ENCODE peak calls at places on chromosomes 3 and 15, in four cellular contexts. P is K562, D is HepG2, C is GM12878. B is an unnamed sample.

GRCh38 chr3:120143676-120144075 is 49.4 kb upstream of the GSK3B start:
- DNase-seq in P (no peak), D (no peak), C (no peak), B (no peak)

GRCh38 chr3:149000207-149000745 is 8.9 kb downstream of the GYG1 start:
- DNase-seq in P (no peak), D (no peak), C (no peak), B (no peak)

GRCh38 chr15:41417418-41417811 is 520 bp downstream of the RTF1 start:
- DNase-seq in P (peak), D (no peak), C (no peak), B (no peak)

GRCh38 chr3:149336925-149337324 is 3.5 kb upstream of the TM4SF18 start:
- DNase-seq in P (no peak), D (no peak), C (no peak), B (no peak)

GRCh38 chr3:149227591-149228268 is 6.1 kb upstream of the CP start:
- DNase-seq in P (no peak), D (no peak), C (no peak), B (no peak)

GRCh38 chr15:25481208-25481862 is 42.5 kb upstream of the UBE3A start:
- DNase-seq in P (no peak), D (no peak), C (no peak), B (no peak)

GRCh38 chr3:178036745-178037144 is 499.5 kb upstream of the KCNMB2 start:
- DNase-seq in P (no peak), D (no peak), C (no peak), B (no peak)

GRCh38 chr15:52171807-52172206 is 19.4 kb downstream of the GNB5 start:
- DNase-seq in P (no peak), D (no peak), C (no peak), B (no peak)

GRCh38 chr3:176663819-176664218 is 533.5 kb downstream of the TBL1XR1 start:
- DNase-seq in P (peak), D (peak), C (no peak), B (peak)

GRCh38 chr15:45604321-45604720 is 17.1 kb downstream of the BLOC1S6 start:
- DNase-seq in P (no peak), D (no peak), C (no peak), B (no peak)

GRCh38 chr15:77335298-77335697 is 84.6 kb downstream of the PEAK1 start:
- DNase-seq in P (peak), D (no peak), C (no peak), B (peak)

GRCh38 chr3:4814904-4815574 is 164.2 kb upstream of the BHLHE40 start:
- DNase-seq in P (peak), D (no peak), C (no peak), B (no peak)

GRCh38 chr15:66966256-66966655 is 99.1 kb upstream of the SMAD3 start:
- DNase-seq in P (peak), D (no peak), C (no peak), B (no peak)

GRCh38 chr3:122824465-122825379 is 29.9 kb downstream of the SLC49A4 start:
- DNase-seq in P (no peak), D (no peak), C (no peak), B (no peak)

GRCh38 chr3:17195856-17196604 is 311.3 kb downstream of the PLCL2 start:
- DNase-seq in P (no peak), D (no peak), C (peak), B (no peak)

GRCh38 chr3:143471705-143472104 is 352.1 kb downstream of the CHST2 start:
- DNase-seq in P (no peak), D (no peak), C (no peak), B (no peak)

GRCh38 chr3:120496278-120496975 is 45.6 kb upstream of the FSTL1 start:
- DNase-seq in P (no peak), D (no peak), C (no peak), B (peak)

GRCh38 chr15:63136742-63137141 is 15.1 kb downstream of the LACTB start:
- DNase-seq in P (no peak), D (no peak), C (no peak), B (peak)

GRCh38 chr15:41561777-41562145 is 2.7 kb downstream of the TYRO3 start:
- DNase-seq in P (peak), D (no peak), C (no peak), B (peak)

GRCh38 chr3:76245622-76246021 is 460.3 kb upstream of the ZNF717 start:
- DNase-seq in P (no peak), D (no peak), C (no peak), B (no peak)

GRCh38 chr3:178255315-178255714 is 280.9 kb upstream of the KCNMB2 start:
- DNase-seq in P (no peak), D (no peak), C (no peak), B (peak)

GRCh38 chr3:12175844-12176453 is 17.2 kb upstream of the TIMP4 start:
- DNase-seq in P (peak), D (peak), C (no peak), B (peak)

GRCh38 chr3:15982667-15983145 is 184.9 kb upstream of the ANKRD28 start:
- DNase-seq in P (no peak), D (no peak), C (no peak), B (no peak)

GRCh38 chr15:42138968-42139386 is 17.5 kb downstream of the PLA2G4F start:
- DNase-seq in P (no peak), D (peak), C (no peak), B (no peak)

GRCh38 chr15:44035781-44036699 is 159.0 kb downstream of the FRMD5 start:
- DNase-seq in P (no peak), D (no peak), C (no peak), B (peak)

GRCh38 chr3:53083496-53083895 is 37.6 kb upstream of the SFMBT1 start:
- DNase-seq in P (peak), D (no peak), C (no peak), B (no peak)

GRCh38 chr15:78540955-78541743 is 905 bp downstream of the PSMA4 start:
- DNase-seq in P (peak), D (no peak), C (no peak), B (no peak)

GRCh38 chr3:195895078-195895899 is 13.1 kb downstream of the TNK2 start:
- DNase-seq in P (peak), D (peak), C (no peak), B (peak)

GRCh38 chr3:66401578-66402382 is 99.0 kb downstream of the LRIG1 start:
- DNase-seq in P (no peak), D (no peak), C (no peak), B (no peak)

GRCh38 chr3:20561166-20561565 is 375.2 kb upstream of the SGO1 start:
- DNase-seq in P (no peak), D (no peak), C (no peak), B (no peak)

GRCh38 chr3:194983620-194984019 is 287.3 kb downstream of the XXYLT1 start:
- DNase-seq in P (no peak), D (no peak), C (no peak), B (no peak)

GRCh38 chr3:137511655-137512054 is 252.5 kb upstream of the SOX14 start:
- DNase-seq in P (no peak), D (no peak), C (no peak), B (no peak)

GRCh38 chr15:57019496-57020160 is 101.2 kb downstream of the TCF12 start:
- DNase-seq in P (peak), D (no peak), C (no peak), B (no peak)

GRCh38 chr3:198032445-198032936 is 72.5 kb downstream of the LMLN start:
- DNase-seq in P (peak), D (no peak), C (no peak), B (peak)

GRCh38 chr3:15055019-15055557 is 10.0 kb downstream of the MRPS25 start:
- DNase-seq in P (peak), D (no peak), C (peak), B (no peak)

GRCh38 chr3:113597611-113598382 is 65.4 kb downstream of the SIDT1 start:
- DNase-seq in P (no peak), D (no peak), C (no peak), B (no peak)

GRCh38 chr15:31953573-31953972 is 76.7 kb upstream of the CHRNA7 start:
- DNase-seq in P (no peak), D (no peak), C (no peak), B (no peak)
- TF ChIP-seq MYC in P (no peak), D (no peak), C (no peak), B (no peak)

DNA sequence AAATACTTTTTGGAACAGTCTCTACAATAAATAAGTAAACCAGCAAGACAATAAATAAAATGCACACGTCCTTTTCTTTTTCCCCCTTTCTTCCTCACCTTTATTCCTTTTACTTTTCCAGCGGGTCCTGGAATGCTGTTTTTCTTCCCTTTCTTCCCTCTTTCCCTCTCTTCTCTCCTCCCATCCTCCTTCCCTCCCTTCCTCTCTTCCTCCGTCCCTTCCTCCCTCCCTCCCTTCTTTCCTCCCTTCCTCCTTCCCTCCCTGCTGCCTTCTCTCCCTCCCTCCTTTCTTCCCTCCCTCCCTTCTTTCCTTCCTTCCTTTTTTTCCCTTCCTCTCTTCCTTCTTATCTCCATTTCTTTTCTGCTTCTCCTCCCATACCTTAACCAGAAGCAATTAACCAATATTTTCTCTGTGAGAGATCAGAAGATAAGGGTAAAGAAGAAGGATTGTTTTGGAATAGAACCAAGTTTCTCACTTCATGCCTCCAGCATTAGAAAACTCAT is 3.3 kb upstream of the IL17RE start:
- DNase-seq in P (no peak), D (no peak), C (no peak), B (no peak)
- H3K9ac ChIP-seq in P (no peak), D (peak), C (no peak), B (no peak)

GRCh38 chr15:88873786-88874185 is 21.6 kb downstream of the HAPLN3 start:
- DNase-seq in P (no peak), D (no peak), C (no peak), B (no peak)
- TF ChIP-seq POLR2AphosphoS5 in P (no peak), D (no peak), C (no peak), B (no peak)

GRCh38 chr15:48087844-48088243 is 32.9 kb upstream of the SLC24A5 start:
- DNase-seq in P (no peak), D (no peak), C (no peak), B (no peak)

GRCh38 chr15:48086162-48086561 is 34.6 kb upstream of the SLC24A5 start:
- DNase-seq in P (no peak), D (no peak), C (no peak), B (no peak)

GRCh38 chr15:48089664-48090063 is 31.1 kb upstream of the SLC24A5 start:
- DNase-seq in P (no peak), D (no peak), C (no peak), B (no peak)

GRCh38 chr15:48086582-48086981 is 34.2 kb upstream of the SLC24A5 start:
- DNase-seq in P (no peak), D (no peak), C (no peak), B (no peak)

GRCh38 chr15:48084759-48085420 is 35.9 kb upstream of the SLC24A5 start:
- DNase-seq in P (peak), D (peak), C (no peak), B (peak)
- TF ChIP-seq MYC in P (no peak), D (no peak), C (no peak), B (no peak)

GRCh38 chr3:172537521-172538158 is 14.4 kb upstream of the TNFSF10 start:
- DNase-seq in P (no peak), D (no peak), C (no peak), B (no peak)

GRCh38 chr3:172539273-172539672 is 16.0 kb upstream of the TNFSF10 start:
- DNase-seq in P (no peak), D (no peak), C (no peak), B (no peak)

GRCh38 chr3:172536505-172536904 is 13.3 kb upstream of the TNFSF10 start:
- DNase-seq in P (no peak), D (no peak), C (no peak), B (no peak)

GRCh38 chr3:172538368-172539264 is 15.4 kb upstream of the TNFSF10 start:
- DNase-seq in P (no peak), D (no peak), C (no peak), B (peak)

DNA sequence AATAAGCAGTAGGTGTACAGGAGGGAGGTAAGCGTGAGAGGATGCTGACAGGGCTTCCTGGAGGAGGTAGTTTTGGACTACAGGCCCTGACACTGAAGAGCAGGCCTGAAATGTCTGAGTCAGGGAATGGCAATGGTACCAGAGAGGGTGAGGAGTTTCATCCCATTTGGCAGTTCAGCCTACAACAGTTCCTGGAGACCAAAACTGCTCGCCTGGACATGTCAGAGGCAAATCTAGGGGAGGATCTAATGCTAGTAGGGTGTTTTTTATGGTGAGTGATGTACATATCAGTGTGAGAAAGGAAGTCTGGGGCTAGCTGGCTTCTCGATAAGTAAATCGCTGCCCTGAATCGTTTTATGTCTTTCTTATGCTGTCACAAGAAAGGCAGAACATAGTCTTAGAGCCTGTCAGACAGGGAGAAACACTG is 13.8 kb upstream of the TNFSF10 start:
- DNase-seq in P (no peak), D (no peak), C (no peak), B (peak)
- H3K9ac ChIP-seq in P (no peak), D (no peak), C (no peak), B (no peak)

GRCh38 chr15:74826911-74827310 is 484 bp downstream of the CPLX3 start:
- DNase-seq in P (no peak), D (no peak), C (no peak), B (no peak)
- TF ChIP-seq POLR2AphosphoS5 in P (no peak), D (no peak), C (no peak), B (no peak)

DNA sequence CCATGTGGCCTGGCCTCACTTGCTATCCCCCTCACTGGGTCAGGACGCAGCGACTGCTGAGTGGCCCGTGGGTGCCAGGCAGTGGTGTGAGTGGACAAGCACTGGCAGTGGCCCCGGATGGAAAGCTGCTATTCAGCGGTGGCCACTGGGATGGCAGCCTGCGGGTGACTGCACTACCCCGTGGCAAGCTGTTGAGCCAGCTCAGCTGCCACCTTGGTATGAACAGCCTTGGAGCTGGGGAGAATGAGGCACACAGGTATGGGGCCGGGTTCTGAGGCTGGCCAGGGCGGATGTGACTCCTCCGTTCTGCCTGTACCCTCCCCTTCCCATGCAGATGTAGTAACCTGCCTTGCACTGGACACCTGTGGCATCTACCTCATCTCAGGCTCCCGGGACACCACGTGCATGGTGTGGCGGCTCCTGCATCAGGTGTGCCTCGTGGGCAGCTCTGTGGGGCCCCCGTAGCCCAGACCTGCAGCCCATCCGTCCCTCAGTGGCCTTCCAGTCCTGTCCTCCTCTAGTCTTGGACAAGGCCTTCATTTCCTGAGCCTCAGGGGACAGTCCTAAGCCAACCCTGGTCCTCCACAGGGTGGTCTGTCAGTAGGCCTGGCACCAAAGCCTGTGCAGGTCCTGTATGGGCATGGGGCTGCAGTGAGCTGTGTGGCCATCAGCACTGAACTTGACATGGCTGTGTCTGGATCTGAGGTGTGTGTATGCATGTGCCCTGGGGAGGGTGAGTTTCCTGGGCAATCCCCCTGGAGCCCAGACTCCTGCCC is 28.2 kb downstream of the NBEAL2 start:
- DNase-seq in P (no peak), D (no peak), C (no peak), B (no peak)
- TF ChIP-seq MYC in P (no peak), D (no peak), C (no peak), B (no peak)

GRCh38 chr3:13550791-13551360 is 2.0 kb downstream of the FBLN2 start:
- DNase-seq in P (no peak), D (no peak), C (no peak), B (peak)
- H3K9ac ChIP-seq in P (no peak), D (no peak), C (no peak), B (no peak)

DNA sequence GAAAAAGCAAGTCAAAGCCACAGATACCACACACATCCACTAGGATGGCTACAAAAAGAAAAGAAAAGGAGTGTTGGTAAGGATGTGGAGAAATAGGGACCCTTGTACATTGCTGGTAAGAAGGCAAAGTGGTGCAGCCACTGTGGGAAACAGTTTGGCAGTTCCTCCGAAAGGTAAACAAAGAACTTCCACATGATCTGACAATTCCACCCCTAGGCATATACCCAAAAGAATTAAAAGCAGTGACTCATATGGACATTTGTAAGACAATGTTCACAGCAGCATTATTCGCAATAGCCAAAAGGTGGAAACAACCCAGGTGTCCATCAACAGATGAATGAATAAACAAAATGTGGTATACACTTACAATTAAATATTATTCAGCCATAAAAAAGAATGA is 22.2 kb upstream of the GMPPB start:
- DNase-seq in P (no peak), D (no peak), C (no peak), B (peak)
- TF ChIP-seq POLR2AphosphoS5 in P (no peak), D (no peak), C (no peak), B (no peak)